ENCODE peak calls at places on chromosomes 3 and 15, in nine cellular contexts. B is ovary, P is breast epithelium, E is astrocyte, X is body of pancreas, L is transverse colon, Q is colonic mucosa, W is neuronal stem cell, V is fibroblast of lung. N is an unnamed sample.
A peak's percentile ranks its signal among the peaks of the same experiment; 100 is the strongest.

GRCh38 chr3:23685484-23686258 is 120.1 kb upstream of the UBE2E1 start:
- DNase-seq in V (peak; percentile 99), B (peak; percentile 54), L (peak; percentile 88), X (peak; percentile 78), P (peak; percentile 69), E (peak; percentile 98), Q (peak; percentile 91), W (no peak), N (no peak)

GRCh38 chr3:42033741-42034140 is 57.4 kb upstream of the TRAK1 start:
- DNase-seq in B (no peak), W (no peak), V (no peak), X (no peak), L (no peak), Q (no peak), E (peak; percentile 57), P (no peak), N (no peak)

GRCh38 chr15:38593523-38593922 is 28.9 kb upstream of the RASGRP1 start:
- DNase-seq in V (no peak), Q (no peak), L (no peak), P (no peak), B (no peak), W (no peak), E (no peak), X (no peak), N (no peak)

GRCh38 chr3:49353022-49353421 is 5.1 kb downstream of the GPX1 start:
- DNase-seq in W (no peak), X (no peak), E (no peak), L (no peak), V (no peak), B (no peak), P (no peak), Q (no peak), N (no peak)

GRCh38 chr15:89377842-89378698 is 43.4 kb upstream of the POLG start:
- DNase-seq in L (no peak), E (no peak), X (no peak), W (no peak), V (no peak), P (peak; percentile 71), B (no peak), Q (no peak), N (peak; percentile 7)

GRCh38 chr15:40790723-40791122 is 16.2 kb upstream of the ZFYVE19 start:
- DNase-seq in X (no peak), W (no peak), Q (no peak), P (no peak), V (no peak), L (no peak), B (no peak), E (peak; percentile 49), N (no peak)

GRCh38 chr3:119098620-119099222 is 47.2 kb upstream of the TEX55 start:
- DNase-seq in X (peak; percentile 25), B (no peak), L (no peak), P (no peak), E (peak; percentile 7), W (peak; percentile 37), V (peak; percentile 51), Q (no peak), N (no peak)

GRCh38 chr3:120420855-120421570 is 29.8 kb downstream of the FSTL1 start:
- DNase-seq in E (peak; percentile 72), Q (no peak), X (no peak), L (no peak), B (no peak), V (peak; percentile 76), P (no peak), W (no peak), N (no peak)

GRCh38 chr3:193589616-193590015 is 3.4 kb upstream of the OPA1 start:
- DNase-seq in L (no peak), W (no peak), Q (no peak), P (no peak), X (no peak), E (no peak), B (no peak), V (no peak), N (no peak)

DNA sequence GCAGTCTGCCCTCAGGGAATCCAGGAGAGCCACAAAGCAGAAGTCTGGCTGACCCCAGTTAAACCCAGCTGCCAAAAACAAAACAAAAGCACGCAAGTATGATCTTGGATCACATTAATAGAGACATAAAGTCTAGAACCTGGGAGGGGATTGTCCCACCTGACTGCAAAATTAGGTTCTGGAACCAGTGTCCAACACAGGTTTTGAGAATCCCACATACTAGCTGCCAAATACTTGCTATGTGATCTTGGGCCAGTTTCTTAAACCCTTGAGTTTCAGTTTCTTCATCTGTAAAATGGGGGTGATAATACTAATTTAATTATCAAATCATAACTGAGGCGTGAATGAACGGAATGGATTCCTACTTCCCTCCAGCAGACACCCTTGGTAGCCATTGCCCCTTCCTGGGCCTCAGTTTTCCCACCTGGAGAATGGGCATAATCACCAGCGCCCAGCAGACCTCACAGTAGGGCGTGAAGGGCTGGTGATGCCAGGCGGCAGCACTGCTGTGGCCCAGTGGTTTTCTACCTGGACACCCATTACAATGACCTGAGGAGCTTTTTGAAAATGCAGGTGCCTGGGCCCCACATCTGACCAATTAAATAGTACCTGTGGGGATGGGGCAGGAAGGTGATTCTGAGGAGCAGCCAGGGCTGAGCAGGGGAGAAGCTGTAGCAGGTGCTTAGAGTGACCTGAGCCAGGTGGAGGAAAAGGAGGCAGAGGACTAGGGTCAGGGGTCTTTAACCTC is 32.2 kb downstream of the GRIP2 start:
- DNase-seq in P (no peak), Q (no peak), B (peak; percentile 17), W (no peak), X (no peak), E (no peak), V (no peak), L (no peak), N (no peak)
- H3K27ac ChIP-seq in P (no peak overlapping the region), Q (no peak overlapping the region), B (no peak overlapping the region), W (no peak overlapping the region), X (no peak overlapping the region), E (no peak overlapping the region), V (no peak overlapping the region), L (no peak overlapping the region), N (no peak overlapping the region)

DNA sequence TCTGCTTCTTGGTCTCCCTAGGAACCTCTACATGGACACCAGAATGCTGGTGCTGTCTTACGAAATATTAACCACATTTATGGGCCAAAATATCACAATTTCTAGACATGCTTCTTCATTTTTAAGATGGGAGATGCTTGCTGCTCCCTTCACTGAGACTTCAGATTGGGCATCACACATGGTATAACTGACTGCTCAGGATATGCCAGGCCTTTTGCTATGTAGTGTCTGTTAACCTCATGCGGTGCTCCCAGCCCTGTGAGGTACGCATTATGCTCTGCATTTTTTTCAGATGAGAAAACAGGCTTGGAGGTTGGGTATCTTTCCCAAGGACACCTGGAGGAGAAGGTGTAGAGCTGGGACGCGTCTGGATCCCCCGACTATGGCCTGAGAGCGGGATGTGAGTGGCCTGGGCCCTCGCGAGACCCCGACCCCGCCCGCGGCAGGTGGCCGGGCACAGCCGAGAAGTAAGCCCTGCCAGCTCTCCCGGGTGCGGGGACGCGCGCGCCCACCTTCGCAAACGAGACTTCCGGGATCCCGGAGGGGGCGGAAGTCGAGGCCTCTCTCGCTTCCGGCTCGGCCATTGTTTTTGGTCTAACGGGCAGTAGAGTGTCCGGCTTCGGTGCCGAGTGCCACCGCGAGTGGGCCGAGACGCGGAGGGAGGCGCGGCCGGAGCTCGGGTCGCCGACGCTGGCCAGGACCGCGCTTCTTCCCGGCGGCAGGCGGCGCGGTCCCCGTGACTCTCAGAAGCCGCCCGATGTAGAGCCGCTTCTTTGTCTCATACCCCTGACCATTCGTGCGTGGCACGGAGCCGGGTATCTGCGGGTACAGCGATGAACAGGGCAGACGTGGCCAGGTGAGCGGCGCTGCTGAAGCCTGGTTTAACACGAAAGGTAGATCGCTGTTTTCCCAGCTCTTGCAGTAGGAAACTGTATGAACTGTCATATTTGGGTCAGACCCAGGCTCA is at the start of gene ZKSCAN7:
- DNase-seq in P (peak; percentile 27), W (peak; percentile 44), V (peak; percentile 67), X (peak; percentile 63), Q (peak; percentile 49), B (peak; percentile 80), E (peak; percentile 45), L (peak; percentile 44), N (peak; percentile 85)
- H3K4me3 ChIP-seq in P (peak within 1 kb of the TSS; percentile 78), W (peak within 1 kb of the TSS; percentile 90), V (peak within 1 kb of the TSS; percentile 80), X (peak within 1 kb of the TSS; percentile 88), Q (peak within 1 kb of the TSS; percentile 71), B (peak within 1 kb of the TSS; percentile 58), E (peak within 1 kb of the TSS; percentile 89), L (peak within 1 kb of the TSS; percentile 79), N (peak within 1 kb of the TSS; percentile 97)

DNA sequence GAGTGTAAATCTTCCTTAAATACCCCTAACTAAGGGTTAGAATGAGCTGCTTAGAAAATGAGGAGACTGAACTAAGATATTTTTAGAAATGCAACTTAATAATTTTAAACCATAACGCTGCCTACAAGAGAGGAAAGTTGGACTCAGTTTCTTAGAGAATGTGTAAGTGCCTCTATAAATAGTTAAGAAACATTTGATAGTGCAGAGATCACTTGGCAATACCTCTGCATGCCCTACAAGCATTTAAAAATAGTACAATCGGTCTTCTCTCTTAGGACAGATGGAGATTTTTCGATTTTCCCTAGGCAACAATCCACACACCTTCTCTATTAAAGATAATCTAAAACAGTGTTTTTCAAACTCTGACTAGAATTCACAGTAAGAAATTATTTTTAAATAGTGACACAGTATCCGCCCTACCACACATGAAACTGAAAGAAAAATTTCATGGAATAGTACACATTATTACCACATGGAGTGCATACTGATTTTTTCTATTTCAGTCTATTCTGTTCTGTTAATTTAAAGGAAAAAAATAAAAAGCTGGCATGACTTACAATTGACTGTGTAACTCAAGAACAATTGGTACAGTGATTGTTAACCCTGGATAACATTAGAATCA is 83.2 kb downstream of the GADL1 start:
- DNase-seq in X (no peak), L (no peak), E (no peak), Q (no peak), W (no peak), B (no peak), P (no peak), V (peak; percentile 8), N (no peak)
- H3K27ac ChIP-seq in X (no peak overlapping the region), L (no peak overlapping the region), E (no peak overlapping the region), Q (no peak overlapping the region), W (no peak overlapping the region), B (no peak overlapping the region), P (no peak overlapping the region), V (no peak overlapping the region), N (no peak overlapping the region)

DNA sequence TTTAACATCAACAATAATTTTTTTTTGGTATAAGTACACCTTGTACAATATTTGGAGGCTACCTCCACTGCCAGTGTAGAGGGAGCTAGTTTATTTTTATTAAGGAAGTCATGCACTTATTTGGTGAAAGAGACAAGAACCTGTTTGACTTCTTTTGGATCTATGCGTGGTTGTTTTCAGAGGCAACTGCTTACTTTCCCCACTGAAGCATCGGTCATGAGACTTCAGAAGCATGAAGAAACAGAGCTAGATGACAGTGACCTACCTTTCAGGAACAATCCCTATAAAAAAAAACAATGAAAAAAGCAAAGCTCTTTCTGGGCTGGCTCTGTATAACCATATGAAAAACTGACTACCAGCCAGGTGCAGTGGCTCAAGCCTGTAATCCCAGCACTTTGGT is 20.0 kb upstream of the ZNF148 start:
- DNase-seq in Q (no peak), X (no peak), P (peak; percentile 41), B (no peak), E (no peak), L (no peak), V (no peak), W (no peak), N (no peak)
- H3K4me3 ChIP-seq in Q (no peak overlapping the region), X (no peak overlapping the region), P (no peak overlapping the region), B (no peak overlapping the region), E (no peak overlapping the region), L (no peak overlapping the region), V (no peak overlapping the region), W (no peak overlapping the region), N (no peak overlapping the region)

N was measured in WERI-Rb-1.